ENCODE peak calls at places on chromosomes 3 and 15, in eight cellular contexts. One of them, this sample, is unnamed.

GRCh38 chr3:73542127-73542526 is 82.6 kb downstream of the PDZRN3 start:
- DNase-seq in cardiac fibroblast: no peak
- DNase-seq in chondrocyte: no peak
- DNase-seq in cardiac muscle cell: no peak
- DNase-seq in fibroblast of pulmonary artery: no peak
- DNase-seq in A549: no peak
- DNase-seq in astrocyte of the spinal cord: no peak
- DNase-seq in astrocyte: no peak
- DNase-seq in this sample: no peak

GRCh38 chr3:129688310-129688895 is 81.9 kb upstream of the PLXND1 start:
- DNase-seq in cardiac fibroblast: peak
- DNase-seq in chondrocyte: no peak
- DNase-seq in cardiac muscle cell: peak
- DNase-seq in fibroblast of pulmonary artery: peak
- DNase-seq in A549: no peak
- DNase-seq in astrocyte of the spinal cord: peak
- DNase-seq in astrocyte: peak
- DNase-seq in this sample: peak

GRCh38 chr3:78645628-78646310 is 1122.0 kb downstream of the ROBO1 start:
- DNase-seq in cardiac fibroblast: peak
- DNase-seq in chondrocyte: no peak
- DNase-seq in cardiac muscle cell: peak
- DNase-seq in fibroblast of pulmonary artery: peak
- DNase-seq in A549: peak
- DNase-seq in astrocyte of the spinal cord: peak
- DNase-seq in astrocyte: peak
- DNase-seq in this sample: peak

GRCh38 chr3:156749244-156749643 is 74.9 kb downstream of the TIPARP start:
- DNase-seq in cardiac fibroblast: no peak
- DNase-seq in chondrocyte: no peak
- DNase-seq in cardiac muscle cell: peak
- DNase-seq in fibroblast of pulmonary artery: no peak
- DNase-seq in A549: no peak
- DNase-seq in astrocyte of the spinal cord: peak
- DNase-seq in astrocyte: no peak
- DNase-seq in this sample: peak

GRCh38 chr15:74611341-74611740 is 4.3 kb upstream of the CLK3 start:
- DNase-seq in cardiac fibroblast: no peak
- DNase-seq in chondrocyte: no peak
- DNase-seq in cardiac muscle cell: no peak
- DNase-seq in fibroblast of pulmonary artery: no peak
- DNase-seq in A549: no peak
- DNase-seq in astrocyte of the spinal cord: no peak
- DNase-seq in astrocyte: no peak
- DNase-seq in this sample: no peak

GRCh38 chr3:52873433-52874159 is 23.8 kb downstream of the STIMATE start:
- DNase-seq in cardiac fibroblast: peak
- DNase-seq in chondrocyte: no peak
- DNase-seq in cardiac muscle cell: no peak
- DNase-seq in fibroblast of pulmonary artery: peak
- DNase-seq in A549: no peak
- DNase-seq in astrocyte of the spinal cord: peak
- DNase-seq in astrocyte: peak
- DNase-seq in this sample: peak

GRCh38 chr15:62068071-62068786 is 1.5 kb downstream of the C2CD4A start:
- DNase-seq in cardiac fibroblast: peak
- DNase-seq in chondrocyte: no peak
- DNase-seq in cardiac muscle cell: peak
- DNase-seq in fibroblast of pulmonary artery: peak
- DNase-seq in A549: peak
- DNase-seq in astrocyte of the spinal cord: peak
- DNase-seq in astrocyte: no peak
- DNase-seq in this sample: peak

GRCh38 chr3:121995190-121996137 is 26.6 kb downstream of the ILDR1 start:
- DNase-seq in cardiac fibroblast: peak
- DNase-seq in chondrocyte: no peak
- DNase-seq in cardiac muscle cell: peak
- DNase-seq in fibroblast of pulmonary artery: peak
- DNase-seq in A549: peak
- DNase-seq in astrocyte of the spinal cord: peak
- DNase-seq in astrocyte: peak
- DNase-seq in this sample: peak

GRCh38 chr15:80694624-80695098 is 449 bp upstream of the ABHD17C start:
- DNase-seq in cardiac fibroblast: peak
- DNase-seq in chondrocyte: no peak
- DNase-seq in cardiac muscle cell: peak
- DNase-seq in fibroblast of pulmonary artery: peak
- DNase-seq in A549: peak
- DNase-seq in astrocyte of the spinal cord: no peak
- DNase-seq in astrocyte: peak
- DNase-seq in this sample: peak

GRCh38 chr3:64417816-64418215 is 192.6 kb upstream of the PRICKLE2 start:
- DNase-seq in cardiac fibroblast: peak
- DNase-seq in chondrocyte: no peak
- DNase-seq in cardiac muscle cell: no peak
- DNase-seq in fibroblast of pulmonary artery: peak
- DNase-seq in A549: no peak
- DNase-seq in astrocyte of the spinal cord: peak
- DNase-seq in astrocyte: peak
- DNase-seq in this sample: peak

GRCh38 chr3:48419149-48419548 is 10.7 kb downstream of the PLXNB1 start:
- DNase-seq in cardiac fibroblast: no peak
- DNase-seq in chondrocyte: peak
- DNase-seq in cardiac muscle cell: no peak
- DNase-seq in fibroblast of pulmonary artery: no peak
- DNase-seq in A549: no peak
- DNase-seq in astrocyte of the spinal cord: no peak
- DNase-seq in astrocyte: no peak
- DNase-seq in this sample: no peak

GRCh38 chr3:69739204-69740102 is at the start of gene MITF:
- DNase-seq in cardiac fibroblast: peak
- DNase-seq in chondrocyte: peak
- DNase-seq in cardiac muscle cell: peak
- DNase-seq in fibroblast of pulmonary artery: peak
- DNase-seq in A549: peak
- DNase-seq in astrocyte of the spinal cord: peak
- DNase-seq in astrocyte: peak
- DNase-seq in this sample: peak

GRCh38 chr3:31636693-31637442 is 104.1 kb downstream of the STT3B start:
- DNase-seq in cardiac fibroblast: no peak
- DNase-seq in chondrocyte: no peak
- DNase-seq in cardiac muscle cell: no peak
- DNase-seq in fibroblast of pulmonary artery: no peak
- DNase-seq in A549: no peak
- DNase-seq in astrocyte of the spinal cord: no peak
- DNase-seq in astrocyte: no peak
- DNase-seq in this sample: no peak

GRCh38 chr3:174387736-174388135 is 471.4 kb upstream of the NAALADL2 start:
- DNase-seq in cardiac fibroblast: no peak
- DNase-seq in chondrocyte: no peak
- DNase-seq in cardiac muscle cell: no peak
- DNase-seq in fibroblast of pulmonary artery: no peak
- DNase-seq in A549: no peak
- DNase-seq in astrocyte of the spinal cord: no peak
- DNase-seq in astrocyte: no peak
- DNase-seq in this sample: no peak

GRCh38 chr3:69086133-69086722 is 1.5 kb downstream of the ARL6IP5 start:
- DNase-seq in cardiac fibroblast: peak
- DNase-seq in chondrocyte: peak
- DNase-seq in cardiac muscle cell: peak
- DNase-seq in fibroblast of pulmonary artery: peak
- DNase-seq in A549: peak
- DNase-seq in astrocyte of the spinal cord: peak
- DNase-seq in astrocyte: peak
- DNase-seq in this sample: peak

GRCh38 chr15:66570842-66571241 is 5.0 kb upstream of the LCTL start:
- DNase-seq in cardiac fibroblast: no peak
- DNase-seq in chondrocyte: no peak
- DNase-seq in cardiac muscle cell: no peak
- DNase-seq in fibroblast of pulmonary artery: no peak
- DNase-seq in A549: no peak
- DNase-seq in astrocyte of the spinal cord: no peak
- DNase-seq in astrocyte: no peak
- DNase-seq in this sample: no peak

GRCh38 chr15:73183071-73183470 is 130.8 kb downstream of the NEO1 start:
- DNase-seq in cardiac fibroblast: no peak
- DNase-seq in chondrocyte: no peak
- DNase-seq in cardiac muscle cell: no peak
- DNase-seq in fibroblast of pulmonary artery: no peak
- DNase-seq in A549: no peak
- DNase-seq in astrocyte of the spinal cord: no peak
- DNase-seq in astrocyte: no peak
- DNase-seq in this sample: no peak

GRCh38 chr3:73352841-73353493 is 271.8 kb downstream of the PDZRN3 start:
- DNase-seq in cardiac fibroblast: no peak
- DNase-seq in chondrocyte: no peak
- DNase-seq in cardiac muscle cell: peak
- DNase-seq in fibroblast of pulmonary artery: no peak
- DNase-seq in A549: no peak
- DNase-seq in astrocyte of the spinal cord: no peak
- DNase-seq in astrocyte: no peak
- DNase-seq in this sample: no peak

GRCh38 chr15:78056714-78057269 is 20.7 kb downstream of the TBC1D2B start:
- DNase-seq in cardiac fibroblast: peak
- DNase-seq in chondrocyte: no peak
- DNase-seq in cardiac muscle cell: no peak
- DNase-seq in fibroblast of pulmonary artery: peak
- DNase-seq in A549: no peak
- DNase-seq in astrocyte of the spinal cord: no peak
- DNase-seq in astrocyte: peak
- DNase-seq in this sample: peak

GRCh38 chr3:186220886-186221285 is 112.0 kb upstream of the ETV5 start:
- DNase-seq in cardiac fibroblast: no peak
- DNase-seq in chondrocyte: no peak
- DNase-seq in cardiac muscle cell: no peak
- DNase-seq in fibroblast of pulmonary artery: no peak
- DNase-seq in A549: no peak
- DNase-seq in astrocyte of the spinal cord: no peak
- DNase-seq in astrocyte: no peak
- DNase-seq in this sample: peak
- TF ChIP-seq CTCF in cardiac fibroblast: no peak
- TF ChIP-seq CTCF in chondrocyte: peak
- TF ChIP-seq CTCF in cardiac muscle cell: no peak
- TF ChIP-seq CTCF in fibroblast of pulmonary artery: no peak
- TF ChIP-seq CTCF in A549: no peak
- TF ChIP-seq CTCF in astrocyte of the spinal cord: peak
- TF ChIP-seq CTCF in astrocyte: no peak
- TF ChIP-seq CTCF in this sample: peak

DNA sequence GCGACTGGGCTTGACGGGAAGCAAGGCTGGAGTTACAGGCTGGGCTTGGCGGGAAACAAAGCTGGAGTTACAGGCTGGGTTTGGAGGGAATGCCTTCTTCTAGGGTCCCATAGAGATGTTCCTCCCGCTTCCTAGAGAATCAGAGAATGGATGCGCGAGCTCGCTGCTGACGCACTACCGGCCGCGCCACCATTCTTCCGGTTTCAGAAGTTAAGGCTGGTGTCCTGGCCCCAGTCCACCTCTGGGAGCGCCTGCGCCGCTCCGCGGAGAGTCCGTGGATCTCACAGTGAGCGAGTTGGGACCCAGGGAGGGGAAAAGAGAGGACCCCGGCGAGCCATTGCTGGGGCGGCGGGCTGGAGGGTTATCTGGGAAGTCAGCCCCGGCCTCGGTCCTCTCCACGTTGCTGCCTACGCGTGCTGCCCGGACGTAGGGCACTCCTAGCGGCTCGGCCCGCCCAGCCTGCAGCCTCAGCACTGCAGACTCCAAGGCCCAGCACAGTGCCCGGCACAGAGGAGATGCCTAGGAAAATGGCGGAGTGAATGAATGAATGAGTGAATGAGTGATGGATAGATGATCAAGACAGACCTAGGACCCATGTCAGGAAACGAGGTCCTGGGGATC is at the start of gene ZNF502:
- DNase-seq in cardiac fibroblast: peak
- DNase-seq in chondrocyte: peak
- DNase-seq in cardiac muscle cell: peak
- DNase-seq in fibroblast of pulmonary artery: peak
- DNase-seq in A549: peak
- DNase-seq in astrocyte of the spinal cord: peak
- DNase-seq in astrocyte: peak
- DNase-seq in this sample: peak
- TF ChIP-seq CTCF in cardiac fibroblast: peak
- TF ChIP-seq CTCF in chondrocyte: no peak
- TF ChIP-seq CTCF in cardiac muscle cell: peak
- TF ChIP-seq CTCF in fibroblast of pulmonary artery: peak
- TF ChIP-seq CTCF in A549: no peak
- TF ChIP-seq CTCF in astrocyte of the spinal cord: peak
- TF ChIP-seq CTCF in astrocyte: no peak
- TF ChIP-seq CTCF in this sample: peak

DNA sequence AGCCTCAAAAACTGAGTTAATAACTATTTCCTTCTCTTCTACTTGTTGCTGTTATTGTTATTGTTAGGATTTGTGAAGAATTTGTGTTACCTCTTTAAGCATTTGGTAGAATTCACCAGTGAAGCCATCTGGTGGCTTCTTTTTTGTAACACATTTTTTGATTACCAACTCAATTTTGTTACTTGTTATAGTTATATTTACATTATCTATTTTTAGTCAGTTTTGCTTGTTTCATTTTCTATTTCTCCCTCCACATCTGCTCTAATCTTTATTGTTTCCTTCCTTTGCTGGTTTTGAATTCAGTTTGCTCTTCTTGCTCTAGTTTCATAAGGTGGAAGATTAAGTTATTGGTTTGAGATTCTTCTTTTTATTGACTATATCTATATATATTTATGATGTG is 3.7 kb upstream of the SLC9C1 start:
- DNase-seq in cardiac fibroblast: no peak
- DNase-seq in chondrocyte: no peak
- DNase-seq in cardiac muscle cell: no peak
- DNase-seq in fibroblast of pulmonary artery: no peak
- DNase-seq in A549: no peak
- DNase-seq in astrocyte of the spinal cord: no peak
- DNase-seq in astrocyte: no peak
- DNase-seq in this sample: no peak
- TF ChIP-seq CTCF in cardiac fibroblast: no peak
- TF ChIP-seq CTCF in chondrocyte: no peak
- TF ChIP-seq CTCF in cardiac muscle cell: no peak
- TF ChIP-seq CTCF in fibroblast of pulmonary artery: no peak
- TF ChIP-seq CTCF in A549: no peak
- TF ChIP-seq CTCF in astrocyte of the spinal cord: no peak
- TF ChIP-seq CTCF in astrocyte: no peak
- TF ChIP-seq CTCF in this sample: no peak

GRCh38 chr3:132006605-132007204 is 28.1 kb downstream of the CPNE4 start:
- DNase-seq in cardiac fibroblast: peak
- DNase-seq in chondrocyte: no peak
- DNase-seq in cardiac muscle cell: peak
- DNase-seq in fibroblast of pulmonary artery: peak
- DNase-seq in A549: peak
- DNase-seq in astrocyte of the spinal cord: peak
- DNase-seq in astrocyte: no peak
- DNase-seq in this sample: peak
- TF ChIP-seq CTCF in cardiac fibroblast: peak
- TF ChIP-seq CTCF in chondrocyte: peak
- TF ChIP-seq CTCF in cardiac muscle cell: peak
- TF ChIP-seq CTCF in fibroblast of pulmonary artery: peak
- TF ChIP-seq CTCF in A549: peak
- TF ChIP-seq CTCF in astrocyte of the spinal cord: peak
- TF ChIP-seq CTCF in astrocyte: peak
- TF ChIP-seq CTCF in this sample: peak

This sample was measured in fibroblast of the aortic adventitia.